ENCODE peak calls at places on chromosomes 12 and 14, in six cellular contexts. K is tibial artery, C is AG04450, N is A549, Q is IMR-90, R is heart left ventricle. M is an unnamed sample.
A peak's percentile ranks its signal among the peaks of the same experiment; 100 is the strongest.

GRCh38 chr14:105087963-105088811 is 23.0 kb upstream of the GPR132 start:
- DNase-seq in K (no peak), C (no peak), N (peak; percentile 60), Q (peak; percentile 74), R (peak; percentile 69), M (peak; percentile 63)

GRCh38 chr12:78887008-78887407 is 22.4 kb downstream of the SYT1 start:
- DNase-seq in K (no peak), C (no peak), N (peak; percentile 30), Q (peak; percentile 80), R (no peak), M (no peak)

GRCh38 chr12:20382117-20382516 is 13.8 kb downstream of the PDE3A start:
- DNase-seq in K (no peak), C (no peak), N (no peak), Q (no peak), R (no peak), M (no peak)

GRCh38 chr14:60867503-60868172 is 113.2 kb downstream of the TRMT5 start:
- DNase-seq in K (no peak), C (no peak), N (no peak), Q (peak; percentile 40), R (no peak), M (no peak)

GRCh38 chr14:72925815-72926291 is 411 bp upstream of the DCAF4 start:
- DNase-seq in K (no peak), C (no peak), N (no peak), Q (no peak), R (no peak), M (no peak)

GRCh38 chr14:94966868-94967267 is 190.5 kb downstream of the DICER1 start:
- DNase-seq in K (no peak), C (no peak), N (no peak), Q (no peak), R (no peak), M (no peak)

GRCh38 chr12:109387425-109388166 is 39.9 kb downstream of the MYO1H start:
- DNase-seq in K (no peak), C (no peak), N (peak; percentile 43), Q (peak; percentile 13), R (no peak), M (no peak)

GRCh38 chr14:80567905-80568512 is 356.7 kb upstream of the DIO2 start:
- DNase-seq in K (no peak), C (peak; percentile 21), N (no peak), Q (peak; percentile 68), R (no peak), M (no peak)

GRCh38 chr14:43135877-43136411 is 1371.1 kb downstream of the FSCB start:
- DNase-seq in K (no peak), C (no peak), N (no peak), Q (no peak), R (no peak), M (no peak)

GRCh38 chr14:103668117-103668516 is 39.1 kb downstream of the KLC1 start:
- DNase-seq in K (no peak), C (no peak), N (no peak), Q (no peak), R (no peak), M (no peak)

GRCh38 chr14:32702571-32702970 is 236.1 kb upstream of the NPAS3 start:
- DNase-seq in K (peak; percentile 68), C (no peak), N (no peak), Q (no peak), R (peak; percentile 42), M (no peak)

GRCh38 chr14:29603721-29604120 is 323.9 kb downstream of the PRKD1 start:
- DNase-seq in K (no peak), C (no peak), N (no peak), Q (no peak), R (no peak), M (no peak)

GRCh38 chr14:77110286-77110685 is 12.2 kb downstream of the CIPC start:
- DNase-seq in K (no peak), C (no peak), N (no peak), Q (no peak), R (no peak), M (no peak)

GRCh38 chr14:77106666-77107065 is 8.6 kb downstream of the CIPC start:
- DNase-seq in K (no peak), C (no peak), N (no peak), Q (no peak), R (no peak), M (no peak)

GRCh38 chr14:77109656-77110055 is 11.6 kb downstream of the CIPC start:
- DNase-seq in K (no peak), C (no peak), N (no peak), Q (no peak), R (no peak), M (no peak)

GRCh38 chr14:77107228-77107627 is 9.2 kb downstream of the CIPC start:
- DNase-seq in K (peak; percentile 47), C (no peak), N (no peak), Q (no peak), R (no peak), M (no peak)

GRCh38 chr14:77108753-77109152 is 10.7 kb downstream of the CIPC start:
- DNase-seq in K (no peak), C (no peak), N (no peak), Q (no peak), R (no peak), M (no peak)
- H3K27ac ChIP-seq in K (no peak overlapping the region), C (no peak overlapping the region), N (no peak overlapping the region), Q (no peak overlapping the region), R (no peak overlapping the region), M (no peak overlapping the region)

GRCh38 chr12:131061041-131061806 is 107.5 kb downstream of the ADGRD1 start:
- DNase-seq in K (no peak), C (no peak), N (no peak), Q (no peak), R (peak; percentile 7), M (no peak)
- H3K4me3 ChIP-seq in K (no peak overlapping the region), C (no peak overlapping the region), N (no peak overlapping the region), Q (no peak overlapping the region), R (no peak overlapping the region), M (no peak overlapping the region)

DNA sequence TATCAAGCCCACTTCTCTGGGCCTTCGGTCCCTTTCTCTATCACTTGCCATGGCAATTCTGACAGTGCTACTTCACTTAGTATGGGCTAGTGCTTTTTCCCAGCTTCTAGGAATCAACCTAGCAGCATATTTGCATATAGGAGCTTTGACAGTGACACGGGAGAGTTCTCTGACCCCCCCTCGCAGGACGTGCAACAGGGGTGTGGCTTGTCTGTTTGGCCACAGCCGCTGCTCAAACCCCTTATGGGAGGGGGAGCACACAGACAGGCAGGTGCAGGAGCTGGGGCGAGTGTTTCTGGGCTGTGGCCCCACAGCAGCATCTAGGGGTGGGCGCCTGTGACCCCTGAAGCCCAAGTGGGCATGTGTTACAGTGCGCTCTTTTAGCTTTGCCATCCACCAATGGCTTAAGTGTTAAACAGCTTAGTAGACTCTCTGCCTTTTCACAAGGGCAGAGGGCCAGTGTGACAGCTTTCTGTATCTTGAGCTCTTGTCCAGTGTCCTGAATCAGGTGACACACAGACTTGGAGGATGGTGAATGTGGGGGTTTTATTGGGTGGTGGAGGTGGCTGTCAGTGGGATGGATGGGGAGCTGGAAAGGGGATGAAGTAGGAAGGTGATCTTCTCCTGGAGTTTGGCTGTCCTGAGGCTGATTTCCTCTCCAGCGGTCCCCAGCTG is 229.3 kb downstream of the PCNX1 start:
- DNase-seq in K (no peak), C (no peak), N (no peak), Q (no peak), R (no peak), M (no peak)
- H3K9me3 ChIP-seq in K (no peaks in the 10 kb centered on the region), C (peaks cover 9% of the 10 kb centered on the region), N (no peaks in the 10 kb centered on the region), Q (peaks cover 5% of the 10 kb centered on the region), R (no peaks in the 10 kb centered on the region), M (no peaks in the 10 kb centered on the region)

DNA sequence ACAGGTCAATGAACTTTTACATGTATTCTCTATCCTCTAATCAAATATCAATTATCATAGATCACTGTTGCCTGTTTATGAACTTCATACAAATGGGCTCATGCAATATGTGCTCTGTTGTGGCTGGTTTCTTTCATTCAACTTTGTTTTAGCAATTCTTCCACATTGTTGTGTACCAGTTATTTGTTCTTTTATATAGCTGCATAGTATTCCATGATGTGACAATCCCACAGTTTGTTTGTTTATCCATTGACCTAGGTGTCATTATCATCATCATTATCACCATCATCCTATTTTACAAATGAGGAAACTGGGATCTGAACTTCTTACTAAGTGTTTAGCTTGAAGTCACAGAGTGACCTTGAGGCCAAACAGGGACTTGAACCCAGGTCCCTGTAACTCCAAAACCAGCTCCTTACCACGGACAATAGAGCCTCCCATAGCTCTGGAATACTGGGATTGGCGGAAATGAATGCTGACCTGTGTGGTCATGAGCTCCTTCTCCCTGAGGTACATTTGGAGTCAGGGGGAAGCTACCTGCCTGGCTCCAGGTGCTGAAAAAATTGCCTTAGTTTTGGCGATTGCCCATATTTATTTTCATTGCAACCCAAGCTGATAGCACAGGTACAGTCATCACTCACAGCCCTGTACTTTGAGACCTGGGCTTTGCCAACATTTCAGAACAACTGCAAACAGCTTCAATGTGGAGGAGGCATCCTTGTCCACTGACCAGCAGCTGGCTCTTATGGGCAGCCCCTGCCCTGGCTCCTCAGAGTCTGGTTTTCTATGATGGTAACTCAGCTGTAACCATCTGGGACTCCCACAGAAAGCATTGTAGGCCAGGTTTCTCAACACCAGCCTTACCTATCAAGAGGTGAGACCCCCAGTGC is 9.2 kb downstream of the ZFP36L1 start:
- DNase-seq in K (peak; percentile 20), C (no peak), N (no peak), Q (no peak), R (no peak), M (no peak)
- H3K27ac ChIP-seq in K (peak overlapping the region; percentile 11), C (no peak overlapping the region), N (peak overlapping the region; percentile 100), Q (no peak overlapping the region), R (no peak overlapping the region), M (no peak overlapping the region)

DNA sequence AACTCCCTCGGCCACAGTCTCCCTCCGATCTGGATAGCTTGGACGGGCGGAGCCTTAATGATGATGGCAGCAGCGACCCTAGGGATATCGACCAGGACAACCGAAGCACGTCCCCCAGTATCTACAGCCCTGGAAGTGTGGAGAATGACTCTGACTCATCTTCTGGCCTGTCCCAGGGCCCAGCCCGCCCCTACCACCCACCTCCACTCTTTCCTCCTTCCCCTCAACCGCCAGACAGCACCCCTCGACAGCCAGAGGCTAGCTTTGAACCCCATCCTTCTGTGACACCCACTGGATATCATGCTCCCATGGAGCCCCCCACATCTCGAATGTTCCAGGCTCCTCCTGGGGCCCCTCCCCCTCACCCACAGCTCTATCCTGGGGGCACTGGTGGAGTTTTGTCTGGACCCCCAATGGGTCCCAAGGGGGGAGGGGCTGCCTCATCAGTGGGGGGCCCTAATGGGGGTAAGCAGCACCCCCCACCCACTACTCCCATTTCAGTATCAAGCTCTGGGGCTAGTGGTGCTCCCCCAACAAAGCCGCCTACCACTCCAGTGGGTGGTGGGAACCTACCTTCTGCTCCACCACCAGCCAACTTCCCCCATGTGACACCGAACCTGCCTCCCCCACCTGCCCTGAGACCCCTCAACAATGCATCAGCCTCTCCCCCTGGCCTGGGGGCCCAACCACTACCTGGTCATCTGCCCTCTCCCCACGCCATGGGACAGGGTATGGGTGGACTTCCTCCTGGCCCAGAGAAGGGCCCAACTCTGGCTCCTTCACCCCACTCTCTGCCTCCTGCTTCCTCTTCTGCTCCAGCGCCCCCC is 7.9 kb upstream of the RNU7-1 start:
- DNase-seq in K (no peak), C (no peak), N (no peak), Q (no peak), R (no peak), M (no peak)
- H3K4me3 ChIP-seq in K (no peak overlapping the region), C (no peak overlapping the region), N (no peak overlapping the region), Q (no peak overlapping the region), R (no peak overlapping the region), M (no peak overlapping the region)

M was measured in lung.